ENCODE peak calls at places on chromosome 18, in ten cellular contexts. Z is lower lobe of right lung, B is caudate nucleus, Y is colonic mucosa, U is HepG2, G is dorsolateral prefrontal cortex, W is H1, N is heart right ventricle, A is IMR-90, F is cardiac muscle cell. J is an unnamed sample.

GRCh38 chr18:44705075-44705474 is 24.4 kb downstream of the SETBP1 start:
- DNase-seq in Z (no peak), B (no peak), Y (no peak), U (no peak), G (no peak), W (no peak), N (no peak), A (no peak), F (no peak), J (no peak)

GRCh38 chr18:5238371-5238758 is 41.3 kb upstream of the AKAIN1 start:
- DNase-seq in Z (peak), B (no peak), Y (peak), U (peak), G (peak), W (no peak), N (peak), A (peak), F (peak), J (peak)

GRCh38 chr18:58254873-58255511 is 211.0 kb downstream of the NEDD4L start:
- DNase-seq in Z (no peak), B (no peak), Y (no peak), U (no peak), G (no peak), W (no peak), N (peak), A (peak), F (no peak), J (no peak)

GRCh38 chr18:30591462-30591861 is 451.1 kb downstream of the DSC3 start:
- DNase-seq in Z (no peak), B (no peak), Y (no peak), U (no peak), G (no peak), W (no peak), N (no peak), A (no peak), F (no peak), J (no peak)

GRCh38 chr18:49638891-49639557 is 77.2 kb downstream of the LIPG start:
- DNase-seq in Z (no peak), B (no peak), Y (no peak), U (peak), G (no peak), W (no peak), N (no peak), A (no peak), F (no peak), J (peak)

GRCh38 chr18:59996370-59996966 is 96.7 kb downstream of the PMAIP1 start:
- DNase-seq in Z (no peak), B (no peak), Y (peak), U (peak), G (no peak), W (no peak), N (no peak), A (peak), F (peak), J (no peak)

GRCh38 chr18:75173125-75173432 is 35.9 kb downstream of the PTGR3 start:
- DNase-seq in Z (no peak), B (no peak), Y (no peak), U (peak), G (no peak), W (no peak), N (no peak), A (peak), F (no peak), J (no peak)

GRCh38 chr18:923144-923543 is 18.5 kb downstream of the ADCYAP1 start:
- DNase-seq in Z (no peak), B (no peak), Y (no peak), U (peak), G (no peak), W (no peak), N (no peak), A (no peak), F (no peak), J (no peak)

GRCh38 chr18:22020127-22020866 is 149.1 kb upstream of the GATA6 start:
- DNase-seq in Z (no peak), B (no peak), Y (peak), U (peak), G (no peak), W (no peak), N (no peak), A (no peak), F (peak), J (no peak)

GRCh38 chr18:79779700-79780190 is 18.0 kb upstream of the KCNG2 start:
- DNase-seq in Z (no peak), B (no peak), Y (no peak), U (no peak), G (no peak), W (no peak), N (no peak), A (no peak), F (no peak), J (peak)

GRCh38 chr18:79587298-79588125 is 92.1 kb upstream of the CTDP1 start:
- DNase-seq in Z (peak), B (no peak), Y (no peak), U (no peak), G (no peak), W (no peak), N (no peak), A (no peak), F (no peak), J (peak)

GRCh38 chr18:21740724-21741510 is at the start of gene MIB1:
- DNase-seq in Z (peak), B (peak), Y (peak), U (no peak), G (peak), W (no peak), N (peak), A (peak), F (peak), J (no peak)

GRCh38 chr18:13570856-13571495 is 155.4 kb downstream of the FAM210A start:
- DNase-seq in Z (no peak), B (no peak), Y (no peak), U (no peak), G (no peak), W (no peak), N (no peak), A (peak), F (no peak), J (no peak)

GRCh38 chr18:67194886-67195285 is 321.6 kb downstream of the DSEL start:
- DNase-seq in Z (no peak), B (no peak), Y (no peak), U (no peak), G (no peak), W (no peak), N (no peak), A (no peak), F (no peak), J (no peak)

GRCh38 chr18:52409732-52410131 is 69.7 kb downstream of the DCC start:
- DNase-seq in Z (no peak), B (no peak), Y (no peak), U (peak), G (no peak), W (no peak), N (no peak), A (no peak), F (no peak), J (no peak)

GRCh38 chr18:47883771-47884413 is 46.6 kb downstream of the SMAD2 start:
- DNase-seq in Z (no peak), B (no peak), Y (peak), U (no peak), G (no peak), W (no peak), N (no peak), A (peak), F (no peak), J (no peak)

GRCh38 chr18:10936211-10937053 is 212.9 kb downstream of the PIEZO2 start:
- DNase-seq in Z (no peak), B (no peak), Y (no peak), U (no peak), G (no peak), W (no peak), N (no peak), A (peak), F (no peak), J (no peak)

GRCh38 chr18:47601608-47602272 is 328.7 kb downstream of the SMAD2 start:
- DNase-seq in Z (no peak), B (no peak), Y (no peak), U (no peak), G (no peak), W (no peak), N (no peak), A (no peak), F (no peak), J (no peak)

GRCh38 chr18:48778344-48779011 is 172.3 kb downstream of the SMAD7 start:
- DNase-seq in Z (peak), B (no peak), Y (no peak), U (no peak), G (no peak), W (no peak), N (no peak), A (no peak), F (no peak), J (no peak)

GRCh38 chr18:59650266-59650820 is 46.9 kb downstream of the CCBE1 start:
- DNase-seq in Z (no peak), B (no peak), Y (no peak), U (no peak), G (no peak), W (no peak), N (no peak), A (peak), F (no peak), J (no peak)

GRCh38 chr18:46419391-46420141 is 237.5 kb downstream of the LOXHD1 start:
- DNase-seq in Z (no peak), B (no peak), Y (no peak), U (no peak), G (no peak), W (no peak), N (no peak), A (no peak), F (no peak), J (no peak)

GRCh38 chr18:12373032-12373770 is 3.8 kb downstream of the AFG3L2 start:
- DNase-seq in Z (no peak), B (no peak), Y (peak), U (no peak), G (no peak), W (no peak), N (no peak), A (no peak), F (peak), J (no peak)

GRCh38 chr18:13187498-13187897 is 31.1 kb upstream of the LDLRAD4 start:
- DNase-seq in Z (no peak), B (no peak), Y (no peak), U (no peak), G (no peak), W (no peak), N (no peak), A (no peak), F (no peak), J (no peak)

GRCh38 chr18:56202567-56203136 is 435.7 kb downstream of the TXNL1 start:
- DNase-seq in Z (no peak), B (no peak), Y (no peak), U (no peak), G (no peak), W (no peak), N (no peak), A (peak), F (no peak), J (no peak)

GRCh38 chr18:78679061-78679460 is 300.6 kb upstream of the SALL3 start:
- DNase-seq in Z (no peak), B (no peak), Y (no peak), U (no peak), G (no peak), W (no peak), N (no peak), A (no peak), F (no peak), J (peak)

GRCh38 chr18:23143059-23143831 is 8.0 kb downstream of the CABLES1 start:
- DNase-seq in Z (peak), B (no peak), Y (peak), U (no peak), G (no peak), W (no peak), N (peak), A (no peak), F (no peak), J (no peak)

GRCh38 chr18:21777814-21778213 is 37.2 kb downstream of the MIB1 start:
- DNase-seq in Z (no peak), B (no peak), Y (no peak), U (no peak), G (no peak), W (no peak), N (no peak), A (no peak), F (no peak), J (no peak)

GRCh38 chr18:28039078-28039477 is 137.9 kb downstream of the CDH2 start:
- DNase-seq in Z (no peak), B (no peak), Y (no peak), U (no peak), G (no peak), W (no peak), N (no peak), A (peak), F (no peak), J (no peak)

GRCh38 chr18:60549338-60549960 is 176.9 kb upstream of the MC4R start:
- DNase-seq in Z (no peak), B (no peak), Y (no peak), U (peak), G (no peak), W (peak), N (no peak), A (peak), F (peak), J (no peak)

GRCh38 chr18:8834837-8835236 is 129.5 kb downstream of the MTCL1 start:
- DNase-seq in Z (no peak), B (no peak), Y (no peak), U (no peak), G (no peak), W (no peak), N (no peak), A (no peak), F (no peak), J (no peak)

GRCh38 chr18:5266721-5267120 is 28.8 kb downstream of the ZBTB14 start:
- DNase-seq in Z (no peak), B (no peak), Y (no peak), U (no peak), G (no peak), W (no peak), N (no peak), A (no peak), F (no peak), J (no peak)

DNA sequence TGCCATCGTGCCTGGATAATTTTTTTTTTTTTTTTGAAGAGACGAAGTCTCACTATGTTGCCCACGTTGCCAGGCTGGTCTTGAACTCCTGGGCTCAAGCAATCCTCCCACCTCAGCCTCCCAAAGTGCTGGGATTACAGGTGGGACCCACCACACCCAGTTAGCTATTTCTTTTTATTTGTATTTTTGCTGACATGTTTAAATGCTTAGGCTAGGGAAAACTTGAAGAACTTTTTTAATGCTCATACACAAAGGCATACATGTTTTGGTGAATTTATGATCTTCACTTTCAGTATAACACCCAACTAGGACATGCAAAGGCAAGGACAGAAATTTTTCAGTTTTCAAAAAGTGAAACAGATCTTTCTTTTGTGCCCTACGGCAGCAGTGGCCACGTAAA is 9.9 kb downstream of the L3MBTL4 start:
- DNase-seq in Z (no peak), B (no peak), Y (no peak), U (no peak), G (no peak), W (no peak), N (no peak), A (no peak), F (no peak), J (no peak)
- H3K27ac ChIP-seq in Z (no peak), B (peak), Y (no peak), U (peak), G (peak), W (no peak), N (no peak), A (no peak), F (no peak), J (no peak)

DNA sequence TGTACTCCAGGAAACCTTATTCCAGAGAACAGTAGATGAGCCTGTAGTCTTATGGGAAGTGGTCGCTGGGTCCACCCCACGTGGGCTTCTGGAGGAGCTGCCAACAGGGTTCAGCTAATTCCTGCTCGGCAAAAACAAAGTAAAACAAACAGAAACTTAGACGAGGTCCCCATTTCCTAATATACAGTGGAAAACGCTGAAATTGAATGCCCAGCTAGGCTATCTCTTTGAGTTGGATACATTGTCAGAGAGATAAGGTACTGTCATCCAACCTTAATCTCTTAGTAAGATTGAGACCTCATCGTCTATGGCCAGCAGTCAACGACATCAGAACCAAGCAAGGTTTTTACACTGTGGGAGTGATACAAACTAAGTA is 2.1 kb downstream of the EMILIN2 start:
- DNase-seq in Z (no peak), B (no peak), Y (no peak), U (no peak), G (no peak), W (no peak), N (no peak), A (no peak), F (peak), J (no peak)
- H3K27ac ChIP-seq in Z (no peak), B (no peak), Y (no peak), U (no peak), G (no peak), W (no peak), N (no peak), A (no peak), F (peak), J (no peak)

DNA sequence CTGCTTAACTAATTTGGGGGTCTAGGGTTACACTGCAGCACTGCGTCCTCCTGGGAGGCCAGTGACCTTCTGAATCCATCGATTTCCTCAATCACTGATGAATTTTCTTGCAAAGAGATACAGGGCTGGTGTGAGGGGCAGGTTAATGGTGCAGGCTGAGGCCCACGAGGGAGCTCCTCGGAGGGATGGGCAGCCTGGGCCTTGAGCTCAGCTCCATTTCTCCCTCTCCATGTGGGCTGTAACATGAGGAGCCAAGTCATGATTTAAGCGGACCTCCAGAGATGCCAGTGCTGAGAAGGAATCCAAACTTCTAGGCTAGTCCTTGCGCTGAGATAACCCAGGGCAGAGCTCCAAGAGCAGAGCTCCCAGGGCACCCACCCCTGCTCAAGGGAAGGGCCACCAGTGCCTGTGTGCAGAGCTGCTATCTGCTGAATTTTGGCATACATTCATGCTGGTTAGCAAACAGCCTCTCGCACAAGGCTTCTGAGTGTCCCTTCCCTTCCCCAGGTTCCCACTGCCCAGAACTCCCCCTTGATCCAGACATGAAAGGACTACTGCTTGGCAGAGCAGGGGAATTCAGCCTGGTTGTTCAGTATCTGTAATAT is 95.1 kb downstream of the MRO start:
- DNase-seq in Z (no peak), B (no peak), Y (no peak), U (no peak), G (no peak), W (no peak), N (peak), A (no peak), F (no peak), J (no peak)
- H3K27ac ChIP-seq in Z (no peak), B (no peak), Y (no peak), U (no peak), G (no peak), W (no peak), N (peak), A (no peak), F (peak), J (no peak)

GRCh38 chr18:35616664-35617423 is 35.3 kb downstream of the GALNT1 start:
- DNase-seq in Z (peak), B (no peak), Y (peak), U (no peak), G (no peak), W (no peak), N (no peak), A (peak), F (no peak), J (peak)
- H3K27ac ChIP-seq in Z (peak), B (no peak), Y (peak), U (no peak), G (no peak), W (peak), N (peak), A (no peak), F (peak), J (peak)

J was measured in spleen.